ENCODE peak calls at places on chromosomes 7 and 10, in nine cellular contexts. M, T, F, X, G, Q, Z, W and O are unnamed samples.

GRCh38 chr7:34748244-34749039 is 90.4 kb downstream of the NPSR1 start:
- DNase-seq in M (peak; percentile 5), T (no peak), F (no peak), X (no peak), G (no peak), Q (no peak), Z (peak; percentile 25), W (no peak), O (peak; percentile 74)

GRCh38 chr7:31850601-31851000 is 163.6 kb downstream of the PPP1R17 start:
- DNase-seq in M (no peak), T (no peak), F (peak; percentile 28), X (no peak), G (no peak), Q (no peak), Z (no peak), W (no peak), O (no peak)

GRCh38 chr10:20100157-20100556 is 283.9 kb downstream of the PLXDC2 start:
- DNase-seq in M (no peak), T (no peak), F (no peak), X (no peak), G (no peak), Q (no peak), Z (peak; percentile 42), W (no peak), O (no peak)

GRCh38 chr7:5450549-5451327 is 27.1 kb upstream of the TNRC18 start:
- DNase-seq in M (peak; percentile 24), T (peak; percentile 67), F (peak; percentile 86), X (peak; percentile 76), G (peak; percentile 55), Q (peak; percentile 27), Z (peak; percentile 50), W (peak; percentile 33), O (peak; percentile 91)

GRCh38 chr7:105840981-105841749 is 35.2 kb downstream of the ATXN7L1 start:
- DNase-seq in M (no peak), T (no peak), F (no peak), X (no peak), G (no peak), Q (no peak), Z (no peak), W (no peak), O (no peak)

GRCh38 chr7:100091411-100092181 is 2.8 kb downstream of the COPS6 start:
- DNase-seq in M (no peak), T (peak; percentile 36), F (peak; percentile 15), X (no peak), G (peak; percentile 64), Q (no peak), Z (no peak), W (no peak), O (peak; percentile 81)

GRCh38 chr10:77377034-77377433 is 260.6 kb downstream of the KCNMA1 start:
- DNase-seq in M (no peak), T (no peak), F (no peak), X (no peak), G (no peak), Q (no peak), Z (no peak), W (no peak), O (no peak)

GRCh38 chr7:24979470-24979862 is 512 bp downstream of the OSBPL3 start:
- DNase-seq in M (peak; percentile 34), T (peak; percentile 89), F (no peak), X (peak; percentile 71), G (peak; percentile 88), Q (peak; percentile 38), Z (no peak), W (no peak), O (peak; percentile 89)

GRCh38 chr10:132515811-132516726 is 21.5 kb upstream of the INPP5A start:
- DNase-seq in M (no peak), T (no peak), F (no peak), X (peak; percentile 36), G (no peak), Q (no peak), Z (no peak), W (no peak), O (peak; percentile 46)

GRCh38 chr10:73956476-73957338 is 41.2 kb upstream of the VCL start:
- DNase-seq in M (no peak), T (peak; percentile 67), F (no peak), X (no peak), G (peak; percentile 45), Q (peak; percentile 87), Z (peak; percentile 63), W (no peak), O (no peak)

GRCh38 chr7:55148571-55148970 is 129.8 kb downstream of the EGFR start:
- DNase-seq in M (no peak), T (no peak), F (no peak), X (no peak), G (no peak), Q (no peak), Z (no peak), W (no peak), O (no peak)

GRCh38 chr7:111987115-111987826 is 218.9 kb downstream of the DOCK4 start:
- DNase-seq in M (no peak), T (peak; percentile 6), F (no peak), X (no peak), G (no peak), Q (peak; percentile 20), Z (peak; percentile 82), W (no peak), O (peak; percentile 52)

GRCh38 chr7:44141221-44141850 is at the start of gene MYL7:
- DNase-seq in M (no peak), T (no peak), F (no peak), X (no peak), G (no peak), Q (no peak), Z (no peak), W (no peak), O (peak; percentile 81)

GRCh38 chr7:24827589-24827988 is 70.3 kb upstream of the GSDME start:
- DNase-seq in M (no peak), T (no peak), F (no peak), X (no peak), G (no peak), Q (no peak), Z (no peak), W (no peak), O (no peak)

GRCh38 chr7:45033261-45033930 is 33.4 kb downstream of the CCM2 start:
- DNase-seq in M (no peak), T (no peak), F (no peak), X (no peak), G (peak; percentile 41), Q (no peak), Z (no peak), W (no peak), O (no peak)

GRCh38 chr7:47683485-47683898 is 101.6 kb upstream of the TNS3 start:
- DNase-seq in M (no peak), T (no peak), F (peak; percentile 18), X (no peak), G (no peak), Q (no peak), Z (no peak), W (no peak), O (peak; percentile 61)

GRCh38 chr7:22563115-22563514 is 63.1 kb upstream of the STEAP1B start:
- DNase-seq in M (no peak), T (peak; percentile 13), F (peak; percentile 38), X (no peak), G (no peak), Q (no peak), Z (no peak), W (peak; percentile 55), O (peak; percentile 63)

GRCh38 chr10:51246156-51246555 is 171.9 kb downstream of the PRKG1 start:
- DNase-seq in M (no peak), T (no peak), F (no peak), X (no peak), G (no peak), Q (no peak), Z (no peak), W (no peak), O (no peak)

GRCh38 chr7:124779194-124779593 is 13.6 kb upstream of the GPR37 start:
- DNase-seq in M (no peak), T (no peak), F (no peak), X (no peak), G (no peak), Q (no peak), Z (no peak), W (no peak), O (no peak)

GRCh38 chr10:86813101-86813500 is 56.7 kb downstream of the BMPR1A start:
- DNase-seq in M (no peak), T (no peak), F (no peak), X (no peak), G (no peak), Q (no peak), Z (peak; percentile 14), W (no peak), O (no peak)